ENCODE peak calls at places on chromosome 14, in four cellular contexts. One of them, this sample, is unnamed.

GRCh38 chr14:20460458-20461229 is 590 bp downstream of the PIP4P1 start:
- DNase-seq in K562: peak; percentile 70
- DNase-seq in T47D: no peak
- DNase-seq in HCT116: no peak
- DNase-seq in this sample: peak; percentile 27

GRCh38 chr14:30034049-30034635 is 106.5 kb upstream of the PRKD1 start:
- DNase-seq in HCT116: no peak
- DNase-seq in T47D: no peak
- DNase-seq in K562: no peak
- DNase-seq in this sample: no peak

GRCh38 chr14:63616015-63616414 is 25.7 kb downstream of the WDR89 start:
- DNase-seq in K562: no peak
- DNase-seq in T47D: no peak
- DNase-seq in HCT116: no peak
- DNase-seq in this sample: no peak

GRCh38 chr14:64074961-64075619 is 219.1 kb downstream of the ESR2 start:
- DNase-seq in T47D: no peak
- DNase-seq in K562: no peak
- DNase-seq in HCT116: no peak
- DNase-seq in this sample: no peak

GRCh38 chr14:54652890-54653201 is 85.9 kb downstream of the SAMD4A start:
- DNase-seq in HCT116: no peak
- DNase-seq in K562: no peak
- DNase-seq in T47D: no peak
- DNase-seq in this sample: no peak

GRCh38 chr14:76870146-76870545 is 43.9 kb downstream of the LRRC74A start:
- DNase-seq in K562: no peak
- DNase-seq in HCT116: no peak
- DNase-seq in T47D: no peak
- DNase-seq in this sample: no peak

GRCh38 chr14:42884100-42884499 is 1277.4 kb downstream of the LRFN5 start:
- DNase-seq in K562: no peak
- DNase-seq in HCT116: no peak
- DNase-seq in T47D: no peak
- DNase-seq in this sample: no peak

GRCh38 chr14:71739273-71739990 is 192.8 kb upstream of the RGS6 start:
- DNase-seq in HCT116: peak; percentile 54
- DNase-seq in T47D: no peak
- DNase-seq in K562: no peak
- DNase-seq in this sample: no peak

GRCh38 chr14:50012644-50013043 is 103.7 kb downstream of the VCPKMT start:
- DNase-seq in T47D: no peak
- DNase-seq in HCT116: no peak
- DNase-seq in K562: no peak
- DNase-seq in this sample: no peak

GRCh38 chr14:51540364-51540763 is 111.3 kb upstream of the FRMD6 start:
- DNase-seq in K562: no peak
- DNase-seq in T47D: no peak
- DNase-seq in HCT116: no peak
- DNase-seq in this sample: no peak

GRCh38 chr14:70771781-70772212 is 37.5 kb downstream of the MAP3K9 start:
- DNase-seq in K562: no peak
- DNase-seq in T47D: no peak
- DNase-seq in HCT116: no peak
- DNase-seq in this sample: no peak

GRCh38 chr14:49893309-49894213 is 679 bp downstream of the ARF6 start:
- DNase-seq in T47D: peak; percentile 48
- DNase-seq in HCT116: no peak
- DNase-seq in K562: peak; percentile 72
- DNase-seq in this sample: no peak

GRCh38 chr14:76131071-76131985 is 20.4 kb upstream of the GPATCH2L start:
- DNase-seq in T47D: no peak
- DNase-seq in HCT116: no peak
- DNase-seq in K562: no peak
- DNase-seq in this sample: no peak

GRCh38 chr14:82806426-82806825 is 1272.8 kb upstream of the SEL1L start:
- DNase-seq in K562: no peak
- DNase-seq in T47D: no peak
- DNase-seq in HCT116: no peak
- DNase-seq in this sample: no peak

GRCh38 chr14:20848316-20848954 is 42.8 kb upstream of the RNASE3 start:
- DNase-seq in T47D: no peak
- DNase-seq in K562: no peak
- DNase-seq in HCT116: peak; percentile 32
- DNase-seq in this sample: no peak

GRCh38 chr14:35366048-35366428 is 38.5 kb downstream of the NFKBIA start:
- DNase-seq in K562: no peak
- DNase-seq in HCT116: no peak
- DNase-seq in T47D: no peak
- DNase-seq in this sample: no peak

GRCh38 chr14:85471744-85472143 is 58.2 kb upstream of the FLRT2 start:
- DNase-seq in T47D: no peak
- DNase-seq in HCT116: no peak
- DNase-seq in K562: no peak
- DNase-seq in this sample: no peak

GRCh38 chr14:50410921-50411320 is 14.2 kb upstream of the CDKL1 start:
- DNase-seq in HCT116: no peak
- DNase-seq in T47D: no peak
- DNase-seq in K562: no peak
- DNase-seq in this sample: no peak

GRCh38 chr14:77139540-77140342 is 1.9 kb downstream of the ZDHHC22 start:
- DNase-seq in HCT116: peak; percentile 27
- DNase-seq in K562: peak; percentile 69
- DNase-seq in T47D: peak; percentile 72
- DNase-seq in this sample: no peak

GRCh38 chr14:22671622-22672021 is 27.5 kb upstream of the OR6J1 start:
- DNase-seq in K562: peak; percentile 35
- DNase-seq in HCT116: no peak
- DNase-seq in T47D: no peak
- DNase-seq in this sample: no peak

GRCh38 chr14:75871181-75871880 is 110.5 kb downstream of the TGFB3 start:
- DNase-seq in HCT116: no peak
- DNase-seq in K562: no peak
- DNase-seq in T47D: no peak
- DNase-seq in this sample: no peak

GRCh38 chr14:30085943-30086342 is 158.3 kb upstream of the PRKD1 start:
- DNase-seq in T47D: no peak
- DNase-seq in K562: no peak
- DNase-seq in HCT116: no peak
- DNase-seq in this sample: no peak

GRCh38 chr14:32698831-32699230 is 239.8 kb upstream of the NPAS3 start:
- DNase-seq in HCT116: no peak
- DNase-seq in T47D: no peak
- DNase-seq in K562: no peak
- DNase-seq in this sample: no peak

GRCh38 chr14:75254381-75254821 is 24.2 kb upstream of the FOS start:
- DNase-seq in T47D: no peak
- DNase-seq in HCT116: no peak
- DNase-seq in K562: no peak
- DNase-seq in this sample: no peak

GRCh38 chr14:93379841-93380240 is 32.9 kb downstream of the COX8C start:
- DNase-seq in HCT116: no peak
- DNase-seq in T47D: no peak
- DNase-seq in K562: no peak
- DNase-seq in this sample: no peak

GRCh38 chr14:69547701-69548348 is 26.8 kb downstream of the CCDC177 start:
- DNase-seq in HCT116: no peak
- DNase-seq in T47D: no peak
- DNase-seq in K562: peak; percentile 68
- DNase-seq in this sample: no peak

GRCh38 chr14:63852817-63853730 is at the start of gene SYNE2:
- DNase-seq in HCT116: no peak
- DNase-seq in K562: peak; percentile 57
- DNase-seq in T47D: peak; percentile 95
- DNase-seq in this sample: no peak

DNA sequence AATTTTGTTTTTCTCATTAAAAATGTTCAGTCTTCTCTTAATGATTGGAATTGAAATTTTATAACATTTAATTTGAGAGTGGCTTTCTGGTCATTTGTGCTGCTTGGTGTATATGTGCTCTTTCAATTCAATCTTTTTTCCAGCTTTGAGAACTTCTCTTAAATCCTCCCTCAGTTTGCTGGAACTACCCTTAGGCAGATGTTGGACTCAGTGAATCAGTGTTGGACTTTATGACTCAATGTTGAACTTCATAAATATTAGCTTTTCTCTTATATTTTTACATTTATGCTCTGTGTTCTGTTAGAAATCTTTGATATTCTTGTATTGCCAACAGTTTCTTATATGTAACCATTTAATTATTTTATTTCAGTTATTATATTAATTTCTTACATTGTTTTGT is 935.5 kb upstream of the FBXO33 start:
- DNase-seq in HCT116: no peak
- DNase-seq in K562: no peak
- DNase-seq in T47D: no peak
- DNase-seq in this sample: no peak
- TF ChIP-seq JUND in HCT116: no peak
- TF ChIP-seq JUND in K562: no peak
- TF ChIP-seq JUND in T47D: no peak
- TF ChIP-seq JUND in this sample: no peak

GRCh38 chr14:99635116-99635515 is 9.8 kb upstream of the HHIPL1 start:
- DNase-seq in HCT116: no peak
- DNase-seq in T47D: no peak
- DNase-seq in K562: no peak
- DNase-seq in this sample: no peak

GRCh38 chr14:99633141-99633540 is 11.8 kb upstream of the HHIPL1 start:
- DNase-seq in K562: no peak
- DNase-seq in T47D: no peak
- DNase-seq in HCT116: no peak
- DNase-seq in this sample: no peak

GRCh38 chr14:99632410-99633035 is 12.4 kb upstream of the HHIPL1 start:
- DNase-seq in HCT116: no peak
- DNase-seq in K562: no peak
- DNase-seq in T47D: no peak
- DNase-seq in this sample: no peak

GRCh38 chr14:99633913-99634312 is 11.0 kb upstream of the HHIPL1 start:
- DNase-seq in K562: no peak
- DNase-seq in T47D: no peak
- DNase-seq in HCT116: no peak
- DNase-seq in this sample: no peak

GRCh38 chr14:99634443-99634842 is 10.5 kb upstream of the HHIPL1 start:
- DNase-seq in T47D: no peak
- DNase-seq in K562: no peak
- DNase-seq in HCT116: no peak
- DNase-seq in this sample: no peak
- TF ChIP-seq JUND in T47D: no peak
- TF ChIP-seq JUND in K562: no peak
- TF ChIP-seq JUND in HCT116: no peak
- TF ChIP-seq JUND in this sample: no peak

GRCh38 chr14:99460793-99461192 is 19.9 kb downstream of the SETD3 start:
- DNase-seq in HCT116: no peak
- DNase-seq in T47D: no peak
- DNase-seq in K562: peak; percentile 57
- DNase-seq in this sample: no peak
- TF ChIP-seq JUND in HCT116: no peak
- TF ChIP-seq JUND in T47D: no peak
- TF ChIP-seq JUND in K562: no peak
- TF ChIP-seq JUND in this sample: no peak

GRCh38 chr14:90883782-90884181 is 67.6 kb upstream of the TTC7B start:
- DNase-seq in K562: no peak
- DNase-seq in T47D: no peak
- DNase-seq in HCT116: no peak
- DNase-seq in this sample: no peak
- TF ChIP-seq JUND in K562: no peak
- TF ChIP-seq JUND in T47D: no peak
- TF ChIP-seq JUND in HCT116: no peak
- TF ChIP-seq JUND in this sample: no peak

GRCh38 chr14:45743884-45744283 is 490.9 kb upstream of the MIS18BP1 start:
- DNase-seq in K562: no peak
- DNase-seq in T47D: no peak
- DNase-seq in HCT116: peak; percentile 22
- DNase-seq in this sample: no peak
- TF ChIP-seq JUND in K562: no peak
- TF ChIP-seq JUND in T47D: no peak
- TF ChIP-seq JUND in HCT116: peak; percentile 59
- TF ChIP-seq JUND in this sample: no peak

DNA sequence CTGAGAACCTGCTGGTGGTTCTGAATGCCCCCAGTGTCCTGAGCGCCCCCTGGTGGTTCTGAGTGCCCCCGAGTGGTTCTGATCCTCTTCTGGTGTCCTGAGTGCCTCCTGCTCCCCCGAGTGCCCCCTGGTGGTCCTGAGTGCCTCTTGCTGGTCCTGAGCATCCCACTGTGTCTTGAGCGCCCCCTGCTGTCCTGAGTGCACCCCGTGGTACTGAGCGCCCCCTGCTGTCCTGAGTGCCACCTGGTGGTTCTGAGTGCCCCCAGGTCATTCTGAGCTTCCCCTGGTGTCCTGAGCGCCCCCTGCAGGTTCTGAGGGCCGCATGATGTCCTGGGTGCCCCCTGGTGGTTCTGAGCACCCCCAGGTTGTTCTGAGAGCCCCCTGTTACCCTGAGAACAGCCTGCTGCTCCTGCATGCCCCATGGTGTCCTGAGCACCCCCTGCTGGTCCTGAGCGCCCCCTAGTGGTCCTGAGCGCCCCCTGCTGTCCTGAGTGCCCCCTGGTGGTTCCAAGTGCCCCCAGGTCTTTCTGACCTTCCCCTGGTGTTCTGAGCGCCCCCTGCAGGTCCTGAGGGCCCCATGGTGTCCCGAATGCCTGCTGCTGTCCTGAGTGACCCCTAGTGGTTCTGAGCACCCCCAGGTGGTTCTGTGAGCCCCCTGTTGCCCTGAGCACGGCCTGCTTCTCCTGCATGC is 1165.4 kb downstream of the TMEM121 start:
- DNase-seq in T47D: no peak
- DNase-seq in K562: peak; percentile 15
- DNase-seq in HCT116: no peak
- DNase-seq in this sample: peak; percentile 79
- TF ChIP-seq JUND in T47D: no peak
- TF ChIP-seq JUND in K562: no peak
- TF ChIP-seq JUND in HCT116: no peak
- TF ChIP-seq JUND in this sample: no peak